ENCODE peak calls at places on chromosomes 7 and 10, in seven cellular contexts. Y is astrocyte of the hippocampus; H is caudate nucleus; J is OCI-LY7; O is NCI-H1092; A is stimulated activated effector memory CD8-positive, alpha-beta T cell treated with anti-CD3 and anti-CD28 coated beads, Interleukin-12 subunit alpha, Interleukin-12 subunit beta, amount 100 ng/mL, for 72 hours; Z is activated T-cell treated with anti-CD3 and anti-CD28 coated beads for 1 hour. X is an unnamed sample.

GRCh38 chr10:30995081-30995480 is 36.6 kb downstream of the ZNF438 start:
- DNase-seq in Y (no peak), H (no peak), J (no peak), O (no peak), A (no peak), Z (no peak), X (no peak)

GRCh38 chr7:44291066-44291732 is 34.2 kb downstream of the CAMK2B start:
- DNase-seq in Y (peak; percentile 40), H (no peak), J (no peak), O (no peak), A (no peak), Z (no peak), X (no peak)

GRCh38 chr7:158348446-158348845 is 239.2 kb downstream of the PTPRN2 start:
- DNase-seq in Y (no peak), H (no peak), J (no peak), O (no peak), A (no peak), Z (no peak), X (no peak)

GRCh38 chr10:775245-776075 is 86.0 kb upstream of the DIP2C start:
- DNase-seq in Y (peak; percentile 80), H (peak; percentile 73), J (no peak), O (no peak), A (no peak), Z (no peak), X (no peak)

GRCh38 chr10:114967071-114967470 is 29.1 kb downstream of the TRUB1 start:
- DNase-seq in Y (peak; percentile 32), H (no peak), J (no peak), O (no peak), A (no peak), Z (no peak), X (no peak)

GRCh38 chr7:67918158-67918557 is 921.5 kb downstream of the TYW1 start:
- DNase-seq in Y (no peak), H (no peak), J (peak; percentile 85), O (no peak), A (no peak), Z (no peak), X (no peak)

GRCh38 chr10:71368639-71369038 is 28.1 kb upstream of the CDH23 start:
- DNase-seq in Y (no peak), H (no peak), J (peak; percentile 58), O (no peak), A (no peak), Z (no peak), X (no peak)

GRCh38 chr10:101974091-101974799 is 81.7 kb downstream of the ARMH3 start:
- DNase-seq in Y (no peak), H (no peak), J (no peak), O (no peak), A (no peak), Z (no peak), X (no peak)

GRCh38 chr7:157263156-157263555 is 73.6 kb upstream of the DNAJB6 start:
- DNase-seq in Y (no peak), H (no peak), J (no peak), O (no peak), A (no peak), Z (no peak), X (no peak)

GRCh38 chr7:130207642-130208041 is at the start of gene SSMEM1:
- DNase-seq in Y (no peak), H (no peak), J (no peak), O (no peak), A (no peak), Z (no peak), X (no peak)

GRCh38 chr10:130802301-130802700 is 509.2 kb downstream of the TCERG1L start:
- DNase-seq in Y (no peak), H (no peak), J (no peak), O (no peak), A (no peak), Z (no peak), X (no peak)

GRCh38 chr7:155962191-155962967 is 150.1 kb upstream of the SHH start:
- DNase-seq in Y (peak; percentile 64), H (no peak), J (no peak), O (no peak), A (no peak), Z (no peak), X (peak; percentile 23)

GRCh38 chr10:133335238-133336122 is 1.2 kb downstream of the CALY start:
- DNase-seq in Y (peak; percentile 68), H (peak; percentile 83), J (no peak), O (no peak), A (peak; percentile 57), Z (peak; percentile 72), X (no peak)

GRCh38 chr10:128530301-128530700 is 404.1 kb upstream of the MKI67 start:
- DNase-seq in Y (peak; percentile 20), H (no peak), J (peak; percentile 4), O (no peak), A (no peak), Z (no peak), X (no peak)

GRCh38 chr7:93690021-93690420 is 115.5 kb upstream of the CALCR start:
- DNase-seq in Y (no peak), H (no peak), J (no peak), O (no peak), A (no peak), Z (no peak), X (no peak)

GRCh38 chr10:89327803-89328441 is at the start of gene IFIT3:
- DNase-seq in Y (peak; percentile 93), H (no peak), J (no peak), O (no peak), A (no peak), Z (no peak), X (peak; percentile 20)